ENCODE peak calls at places on chromosomes 3 and 15, in seven cellular contexts. K is RPMI7951; W is activated CD8-positive, alpha-beta memory T cell treated with anti-CD3 and anti-CD28 coated beads for 48 hours; J is iris pigment epithelial cell; V is astrocyte; U is fibroblast of pulmonary artery; S is heart left ventricle. Z is an unnamed sample.

GRCh38 chr3:129673897-129674797 is 67.7 kb upstream of the PLXND1 start:
- DNase-seq in K (no peak), W (no peak), J (no peak), V (no peak), U (no peak), S (no peak), Z (no peak)

GRCh38 chr3:69181592-69182211 is 59.3 kb upstream of the LMOD3 start:
- DNase-seq in K (peak), W (no peak), J (peak), V (peak), U (peak), S (peak), Z (peak)

GRCh38 chr3:23919628-23920027 is 2.7 kb downstream of the RPL15 start:
- DNase-seq in K (no peak), W (no peak), J (no peak), V (no peak), U (no peak), S (no peak), Z (no peak)

GRCh38 chr3:178126686-178127085 is 409.6 kb upstream of the KCNMB2 start:
- DNase-seq in K (no peak), W (no peak), J (no peak), V (no peak), U (no peak), S (no peak), Z (no peak)

GRCh38 chr3:126540946-126541627 is 17.1 kb downstream of the CHST13 start:
- DNase-seq in K (no peak), W (no peak), J (no peak), V (no peak), U (no peak), S (no peak), Z (no peak)

GRCh38 chr15:90106522-90107117 is 4.4 kb upstream of the IDH2 start:
- DNase-seq in K (peak), W (no peak), J (peak), V (peak), U (peak), S (peak), Z (peak)

GRCh38 chr3:81302045-81302444 is 459.4 kb downstream of the GBE1 start:
- DNase-seq in K (peak), W (no peak), J (peak), V (peak), U (peak), S (no peak), Z (peak)

GRCh38 chr15:59224474-59224873 is 17.8 kb downstream of the LDHAL6B start:
- DNase-seq in K (no peak), W (no peak), J (peak), V (no peak), U (no peak), S (peak), Z (no peak)

GRCh38 chr15:52798529-52799101 is 8.5 kb upstream of the ONECUT1 start:
- DNase-seq in K (no peak), W (no peak), J (no peak), V (no peak), U (no peak), S (no peak), Z (no peak)

GRCh38 chr15:69652906-69653305 is 200.3 kb downstream of the RPLP1 start:
- DNase-seq in K (no peak), W (no peak), J (no peak), V (no peak), U (no peak), S (no peak), Z (no peak)

GRCh38 chr3:12941495-12942023 is 100.2 kb upstream of the RPL32 start:
- DNase-seq in K (no peak), W (no peak), J (no peak), V (no peak), U (no peak), S (no peak), Z (no peak)

GRCh38 chr3:42749753-42750231 is 23.3 kb downstream of the CCDC13 start:
- DNase-seq in K (no peak), W (no peak), J (peak), V (no peak), U (no peak), S (no peak), Z (peak)

GRCh38 chr3:14431556-14431927 is 29.1 kb downstream of the SLC6A6 start:
- DNase-seq in K (no peak), W (no peak), J (no peak), V (no peak), U (no peak), S (peak), Z (no peak)

GRCh38 chr3:192905980-192906678 is 11.5 kb downstream of the MB21D2 start:
- DNase-seq in K (no peak), W (no peak), J (peak), V (no peak), U (no peak), S (no peak), Z (no peak)

GRCh38 chr3:154973851-154974250 is 106.3 kb upstream of the MME start:
- DNase-seq in K (no peak), W (no peak), J (peak), V (no peak), U (no peak), S (no peak), Z (no peak)